ENCODE peak calls at places on chromosome 6, in eight cellular contexts. One of them, this sample, is unnamed.

GRCh38 chr6:109595998-109596397 is 95.0 kb downstream of the AK9 start:
- DNase-seq in RWPE1: peak; percentile 8
- DNase-seq in AG10803: peak; percentile 40
- DNase-seq in A673: peak; percentile 42
- DNase-seq in fibroblast of the aortic adventitia: peak; percentile 53
- DNase-seq in lung: no peak
- DNase-seq in CD4-positive, alpha-beta T cell: no peak
- DNase-seq in B cell: peak; percentile 8
- DNase-seq in this sample: no peak

GRCh38 chr6:22146581-22147468 is 150.0 kb downstream of the PRL start:
- DNase-seq in AG10803: peak; percentile 15
- DNase-seq in lung: no peak
- DNase-seq in RWPE1: no peak
- DNase-seq in A673: no peak
- DNase-seq in fibroblast of the aortic adventitia: no peak
- DNase-seq in CD4-positive, alpha-beta T cell: no peak
- DNase-seq in B cell: no peak
- DNase-seq in this sample: no peak

GRCh38 chr6:131945971-131946370 is 5.2 kb downstream of the CCN2 start:
- DNase-seq in fibroblast of the aortic adventitia: peak; percentile 56
- DNase-seq in lung: no peak
- DNase-seq in AG10803: no peak
- DNase-seq in CD4-positive, alpha-beta T cell: no peak
- DNase-seq in RWPE1: no peak
- DNase-seq in A673: no peak
- DNase-seq in B cell: no peak
- DNase-seq in this sample: no peak

GRCh38 chr6:6793388-6794250 is 205.1 kb downstream of the LY86 start:
- DNase-seq in A673: no peak
- DNase-seq in RWPE1: no peak
- DNase-seq in lung: no peak
- DNase-seq in fibroblast of the aortic adventitia: no peak
- DNase-seq in CD4-positive, alpha-beta T cell: no peak
- DNase-seq in B cell: no peak
- DNase-seq in AG10803: no peak
- DNase-seq in this sample: no peak

GRCh38 chr6:147117009-147117408 is 87.2 kb upstream of the STXBP5 start:
- DNase-seq in lung: no peak
- DNase-seq in CD4-positive, alpha-beta T cell: no peak
- DNase-seq in RWPE1: no peak
- DNase-seq in A673: no peak
- DNase-seq in AG10803: no peak
- DNase-seq in B cell: no peak
- DNase-seq in fibroblast of the aortic adventitia: no peak
- DNase-seq in this sample: no peak

GRCh38 chr6:145844933-145845531 is 30.4 kb upstream of the FBXO30 start:
- DNase-seq in A673: peak; percentile 88
- DNase-seq in fibroblast of the aortic adventitia: peak; percentile 52
- DNase-seq in CD4-positive, alpha-beta T cell: no peak
- DNase-seq in RWPE1: no peak
- DNase-seq in AG10803: peak; percentile 25
- DNase-seq in B cell: no peak
- DNase-seq in lung: no peak
- DNase-seq in this sample: no peak

GRCh38 chr6:129893513-129894098 is 32.5 kb upstream of the TMEM244 start:
- DNase-seq in fibroblast of the aortic adventitia: peak; percentile 66
- DNase-seq in lung: no peak
- DNase-seq in RWPE1: peak; percentile 36
- DNase-seq in CD4-positive, alpha-beta T cell: no peak
- DNase-seq in B cell: peak; percentile 26
- DNase-seq in AG10803: peak; percentile 45
- DNase-seq in A673: peak; percentile 70
- DNase-seq in this sample: no peak

GRCh38 chr6:14871196-14871595 is 374.7 kb upstream of the JARID2 start:
- DNase-seq in AG10803: no peak
- DNase-seq in CD4-positive, alpha-beta T cell: no peak
- DNase-seq in B cell: no peak
- DNase-seq in RWPE1: peak; percentile 41
- DNase-seq in fibroblast of the aortic adventitia: no peak
- DNase-seq in lung: no peak
- DNase-seq in A673: no peak
- DNase-seq in this sample: no peak

GRCh38 chr6:16600701-16601100 is 160.6 kb downstream of the ATXN1 start:
- DNase-seq in RWPE1: no peak
- DNase-seq in AG10803: no peak
- DNase-seq in fibroblast of the aortic adventitia: no peak
- DNase-seq in B cell: no peak
- DNase-seq in CD4-positive, alpha-beta T cell: no peak
- DNase-seq in lung: no peak
- DNase-seq in A673: no peak
- DNase-seq in this sample: no peak

GRCh38 chr6:32176476-32177181 is 745 bp upstream of the AGPAT1 start:
- DNase-seq in lung: no peak
- DNase-seq in fibroblast of the aortic adventitia: peak; percentile 71
- DNase-seq in RWPE1: peak; percentile 77
- DNase-seq in CD4-positive, alpha-beta T cell: no peak
- DNase-seq in AG10803: peak; percentile 40
- DNase-seq in B cell: no peak
- DNase-seq in A673: no peak
- DNase-seq in this sample: no peak

GRCh38 chr6:155116571-155116910 is 121.4 kb downstream of the TIAM2 start:
- DNase-seq in B cell: no peak
- DNase-seq in RWPE1: no peak
- DNase-seq in AG10803: no peak
- DNase-seq in CD4-positive, alpha-beta T cell: no peak
- DNase-seq in fibroblast of the aortic adventitia: no peak
- DNase-seq in lung: no peak
- DNase-seq in A673: no peak
- DNase-seq in this sample: no peak

GRCh38 chr6:11672669-11673068 is 105.9 kb downstream of the ADTRP start:
- DNase-seq in AG10803: no peak
- DNase-seq in CD4-positive, alpha-beta T cell: no peak
- DNase-seq in RWPE1: no peak
- DNase-seq in fibroblast of the aortic adventitia: no peak
- DNase-seq in B cell: no peak
- DNase-seq in A673: no peak
- DNase-seq in lung: no peak
- DNase-seq in this sample: no peak

GRCh38 chr6:71252960-71253359 is 35.7 kb upstream of the OGFRL1 start:
- DNase-seq in A673: no peak
- DNase-seq in CD4-positive, alpha-beta T cell: no peak
- DNase-seq in fibroblast of the aortic adventitia: no peak
- DNase-seq in RWPE1: no peak
- DNase-seq in lung: no peak
- DNase-seq in B cell: no peak
- DNase-seq in AG10803: no peak
- DNase-seq in this sample: no peak

GRCh38 chr6:89818977-89819335 is 638 bp downstream of the MDN1 start:
- DNase-seq in B cell: peak; percentile 41
- DNase-seq in AG10803: peak; percentile 33
- DNase-seq in A673: peak; percentile 21
- DNase-seq in fibroblast of the aortic adventitia: peak; percentile 47
- DNase-seq in lung: peak; percentile 34
- DNase-seq in CD4-positive, alpha-beta T cell: peak; percentile 13
- DNase-seq in RWPE1: peak; percentile 20
- DNase-seq in this sample: no peak

GRCh38 chr6:132973556-132973993 is 159.2 kb downstream of the RPS12 start:
- DNase-seq in A673: no peak
- DNase-seq in CD4-positive, alpha-beta T cell: no peak
- DNase-seq in fibroblast of the aortic adventitia: no peak
- DNase-seq in lung: no peak
- DNase-seq in RWPE1: no peak
- DNase-seq in B cell: no peak
- DNase-seq in AG10803: no peak
- DNase-seq in this sample: no peak

GRCh38 chr6:44697333-44697732 is 309.8 kb downstream of the CDC5L start:
- DNase-seq in lung: no peak
- DNase-seq in B cell: no peak
- DNase-seq in A673: no peak
- DNase-seq in RWPE1: no peak
- DNase-seq in CD4-positive, alpha-beta T cell: no peak
- DNase-seq in fibroblast of the aortic adventitia: no peak
- DNase-seq in AG10803: peak; percentile 87
- DNase-seq in this sample: no peak

GRCh38 chr6:10481101-10481500 is 40.0 kb upstream of the GCNT2 start:
- DNase-seq in RWPE1: peak; percentile 16
- DNase-seq in lung: no peak
- DNase-seq in AG10803: no peak
- DNase-seq in CD4-positive, alpha-beta T cell: no peak
- DNase-seq in fibroblast of the aortic adventitia: no peak
- DNase-seq in A673: no peak
- DNase-seq in B cell: no peak
- DNase-seq in this sample: no peak

GRCh38 chr6:158635427-158636073 is 9.0 kb downstream of the DYNLT1 start:
- DNase-seq in fibroblast of the aortic adventitia: no peak
- DNase-seq in A673: no peak
- DNase-seq in CD4-positive, alpha-beta T cell: no peak
- DNase-seq in lung: no peak
- DNase-seq in AG10803: no peak
- DNase-seq in RWPE1: no peak
- DNase-seq in B cell: no peak
- DNase-seq in this sample: no peak

GRCh38 chr6:106516629-106517028 is 112.7 kb downstream of the RTN4IP1 start:
- DNase-seq in fibroblast of the aortic adventitia: no peak
- DNase-seq in AG10803: no peak
- DNase-seq in lung: no peak
- DNase-seq in A673: no peak
- DNase-seq in CD4-positive, alpha-beta T cell: no peak
- DNase-seq in RWPE1: no peak
- DNase-seq in B cell: no peak
- DNase-seq in this sample: no peak

GRCh38 chr6:45921703-45922270 is 93.9 kb downstream of the CLIC5 start:
- DNase-seq in fibroblast of the aortic adventitia: peak; percentile 14
- DNase-seq in lung: no peak
- DNase-seq in RWPE1: no peak
- DNase-seq in CD4-positive, alpha-beta T cell: no peak
- DNase-seq in B cell: no peak
- DNase-seq in A673: no peak
- DNase-seq in AG10803: no peak
- DNase-seq in this sample: no peak

GRCh38 chr6:90144396-90144795 is 152.2 kb downstream of the BACH2 start:
- DNase-seq in B cell: no peak
- DNase-seq in A673: no peak
- DNase-seq in fibroblast of the aortic adventitia: no peak
- DNase-seq in AG10803: no peak
- DNase-seq in lung: no peak
- DNase-seq in RWPE1: no peak
- DNase-seq in CD4-positive, alpha-beta T cell: no peak
- DNase-seq in this sample: no peak

GRCh38 chr6:169794317-169795055 is 43.1 kb downstream of the ERMARD start:
- DNase-seq in A673: no peak
- DNase-seq in CD4-positive, alpha-beta T cell: no peak
- DNase-seq in RWPE1: no peak
- DNase-seq in AG10803: no peak
- DNase-seq in fibroblast of the aortic adventitia: no peak
- DNase-seq in B cell: no peak
- DNase-seq in lung: peak; percentile 22
- DNase-seq in this sample: no peak

GRCh38 chr6:44221961-44222335 is 1.4 kb upstream of the SLC29A1 start:
- DNase-seq in RWPE1: no peak
- DNase-seq in B cell: no peak
- DNase-seq in AG10803: no peak
- DNase-seq in CD4-positive, alpha-beta T cell: no peak
- DNase-seq in lung: no peak
- DNase-seq in fibroblast of the aortic adventitia: no peak
- DNase-seq in A673: no peak
- DNase-seq in this sample: no peak

GRCh38 chr6:141484726-141485125 is 648.0 kb upstream of the GJE1 start:
- DNase-seq in CD4-positive, alpha-beta T cell: no peak
- DNase-seq in A673: peak; percentile 21
- DNase-seq in RWPE1: no peak
- DNase-seq in lung: no peak
- DNase-seq in B cell: peak; percentile 76
- DNase-seq in AG10803: peak; percentile 9
- DNase-seq in fibroblast of the aortic adventitia: peak; percentile 31
- DNase-seq in this sample: peak; percentile 11

GRCh38 chr6:7773914-7774313 is 48.0 kb downstream of the BMP6 start:
- DNase-seq in lung: no peak
- DNase-seq in fibroblast of the aortic adventitia: no peak
- DNase-seq in B cell: no peak
- DNase-seq in RWPE1: no peak
- DNase-seq in A673: no peak
- DNase-seq in CD4-positive, alpha-beta T cell: no peak
- DNase-seq in AG10803: no peak
- DNase-seq in this sample: no peak

GRCh38 chr6:1554241-1554880 is 55.4 kb upstream of the FOXC1 start:
- DNase-seq in RWPE1: peak; percentile 8
- DNase-seq in AG10803: peak; percentile 41
- DNase-seq in B cell: peak; percentile 22
- DNase-seq in fibroblast of the aortic adventitia: no peak
- DNase-seq in A673: no peak
- DNase-seq in lung: no peak
- DNase-seq in CD4-positive, alpha-beta T cell: no peak
- DNase-seq in this sample: no peak